ENCODE peak calls at places on chromosome 5, in eight cellular contexts. P, L, H, W, V, R, Q and Z are unnamed samples.

GRCh38 chr5:423233-423565 is 19.8 kb upstream of the EXOC3 start:
- DNase-seq in P (no peak), L (no peak), H (no peak), W (no peak), V (no peak), R (no peak), Q (no peak), Z (no peak)

GRCh38 chr5:58066557-58066956 is 393.3 kb downstream of the PLK2 start:
- DNase-seq in P (no peak), L (no peak), H (no peak), W (no peak), V (no peak), R (no peak), Q (no peak), Z (no peak)

GRCh38 chr5:99900302-99900811 is 634.8 kb upstream of the FAM174A start:
- DNase-seq in P (no peak), L (no peak), H (no peak), W (no peak), V (no peak), R (no peak), Q (no peak), Z (peak)

GRCh38 chr5:129746884-129747283 is 1.0 kb upstream of the MINAR2 start:
- DNase-seq in P (no peak), L (no peak), H (peak), W (no peak), V (no peak), R (no peak), Q (no peak), Z (peak)

GRCh38 chr5:111472579-111472978 is 39.8 kb downstream of the STARD4 start:
- DNase-seq in P (no peak), L (no peak), H (no peak), W (no peak), V (no peak), R (no peak), Q (no peak), Z (no peak)

GRCh38 chr5:155767480-155767879 is 559.5 kb upstream of the SGCD start:
- DNase-seq in P (no peak), L (no peak), H (no peak), W (no peak), V (no peak), R (no peak), Q (no peak), Z (no peak)

GRCh38 chr5:5494489-5495402 is 72.3 kb downstream of the ICE1 start:
- DNase-seq in P (peak), L (peak), H (peak), W (peak), V (peak), R (peak), Q (peak), Z (peak)

GRCh38 chr5:78638423-78638822 is 10.1 kb downstream of the LHFPL2 start:
- DNase-seq in P (peak), L (no peak), H (peak), W (peak), V (peak), R (peak), Q (peak), Z (peak)

GRCh38 chr5:59036274-59036961 is 453.5 kb downstream of the RAB3C start:
- DNase-seq in P (peak), L (peak), H (peak), W (peak), V (no peak), R (peak), Q (no peak), Z (peak)

GRCh38 chr5:126508251-126508961 is 85.2 kb downstream of the GRAMD2B start:
- DNase-seq in P (no peak), L (no peak), H (no peak), W (no peak), V (no peak), R (no peak), Q (no peak), Z (peak)

GRCh38 chr5:19837536-19838179 is 150.3 kb downstream of the CDH18 start:
- DNase-seq in P (no peak), L (no peak), H (peak), W (no peak), V (no peak), R (no peak), Q (no peak), Z (no peak)

GRCh38 chr5:55923177-55923872 is 71.4 kb downstream of the IL6ST start:
- DNase-seq in P (no peak), L (no peak), H (no peak), W (peak), V (peak), R (peak), Q (peak), Z (no peak)

GRCh38 chr5:170338933-170339779 is 41.6 kb upstream of the LCP2 start:
- DNase-seq in P (no peak), L (no peak), H (no peak), W (peak), V (no peak), R (no peak), Q (no peak), Z (no peak)

GRCh38 chr5:73822276-73822988 is 196.4 kb downstream of the ARHGEF28 start:
- DNase-seq in P (no peak), L (no peak), H (no peak), W (no peak), V (no peak), R (peak), Q (no peak), Z (no peak)

GRCh38 chr5:139494832-139495231 is 12.3 kb upstream of the STING1 start:
- DNase-seq in P (no peak), L (no peak), H (peak), W (no peak), V (no peak), R (peak), Q (no peak), Z (peak)

GRCh38 chr5:139494256-139494655 is 11.7 kb upstream of the STING1 start:
- DNase-seq in P (no peak), L (no peak), H (no peak), W (peak), V (no peak), R (no peak), Q (no peak), Z (no peak)

GRCh38 chr5:139488269-139488668 is 5.7 kb upstream of the STING1 start:
- DNase-seq in P (no peak), L (peak), H (no peak), W (no peak), V (peak), R (no peak), Q (no peak), Z (no peak)

GRCh38 chr5:139495644-139496435 is 13.3 kb upstream of the STING1 start:
- DNase-seq in P (no peak), L (no peak), H (peak), W (no peak), V (no peak), R (peak), Q (no peak), Z (peak)

DNA sequence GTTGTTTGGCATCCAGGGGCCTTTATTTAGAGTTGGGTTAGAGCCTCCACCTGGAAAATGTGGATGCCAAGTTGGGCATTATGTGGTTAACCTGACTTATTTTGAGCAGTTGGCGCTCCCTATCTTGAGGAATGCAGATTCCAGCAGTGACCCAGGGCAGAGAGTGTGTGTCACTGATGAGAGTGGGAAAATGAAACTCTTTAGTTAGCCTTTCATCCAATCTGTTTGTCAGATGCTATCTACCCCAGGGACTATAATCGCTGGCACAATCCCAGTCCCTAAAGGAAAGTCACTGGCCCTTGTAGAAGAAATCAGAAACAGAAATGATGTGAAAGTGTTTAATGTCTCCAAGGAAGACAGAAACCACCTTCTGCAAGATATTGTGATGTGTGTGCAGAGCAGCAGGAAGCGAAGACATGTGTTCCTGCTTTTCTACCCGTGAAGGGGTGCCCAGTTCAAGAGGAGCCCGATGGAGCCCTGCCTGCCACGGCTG is 10.2 kb upstream of the STING1 start:
- DNase-seq in P (no peak), L (no peak), H (peak), W (peak), V (no peak), R (peak), Q (no peak), Z (peak)
- H3K4me3 ChIP-seq in P (no peak), L (no peak), H (no peak), W (no peak), V (peak), R (no peak), Q (no peak), Z (no peak)

GRCh38 chr5:152838241-152838786 is 433.2 kb upstream of the NMUR2 start:
- DNase-seq in P (no peak), L (no peak), H (no peak), W (no peak), V (no peak), R (no peak), Q (no peak), Z (no peak)
- H3K4me3 ChIP-seq in P (no peak), L (no peak), H (no peak), W (no peak), V (no peak), R (no peak), Q (no peak), Z (no peak)

GRCh38 chr5:125410501-125411162 is 664.2 kb upstream of the ZNF608 start:
- DNase-seq in P (no peak), L (no peak), H (peak), W (no peak), V (no peak), R (peak), Q (no peak), Z (peak)

GRCh38 chr5:125412051-125412560 is 665.7 kb upstream of the ZNF608 start:
- DNase-seq in P (no peak), L (no peak), H (no peak), W (peak), V (no peak), R (peak), Q (peak), Z (peak)

GRCh38 chr5:125412561-125413535 is 666.4 kb upstream of the ZNF608 start:
- DNase-seq in P (peak), L (peak), H (peak), W (peak), V (peak), R (peak), Q (peak), Z (peak)

GRCh38 chr5:125409496-125410351 is 663.3 kb upstream of the ZNF608 start:
- DNase-seq in P (no peak), L (no peak), H (peak), W (no peak), V (no peak), R (peak), Q (peak), Z (peak)

GRCh38 chr5:125411163-125412050 is 665.0 kb upstream of the ZNF608 start:
- DNase-seq in P (peak), L (no peak), H (peak), W (peak), V (no peak), R (peak), Q (peak), Z (peak)
- H3K4me3 ChIP-seq in P (peak), L (peak), H (no peak), W (no peak), V (peak), R (peak), Q (no peak), Z (no peak)

DNA sequence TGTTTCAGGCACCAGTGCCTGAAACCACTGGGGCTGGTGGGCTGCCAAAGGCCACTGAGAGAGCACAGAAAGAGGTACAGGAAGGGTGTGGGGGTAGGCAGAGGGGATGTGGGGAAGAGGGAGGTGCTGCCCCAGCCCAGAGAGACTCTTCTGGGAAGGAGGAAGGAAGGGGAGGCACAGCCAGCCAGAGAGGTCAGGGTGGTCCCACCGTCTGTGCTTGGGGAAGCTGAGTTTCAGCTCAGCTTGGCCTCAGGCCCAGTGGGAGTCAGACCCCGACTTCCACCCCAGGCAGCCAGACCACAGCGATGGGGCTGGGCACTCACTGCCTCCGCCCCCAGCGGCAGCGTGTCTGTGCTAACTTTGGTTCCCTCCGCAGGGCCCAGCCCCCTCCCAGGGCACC is 8.7 kb upstream of the PHYKPL start:
- DNase-seq in P (no peak), L (peak), H (no peak), W (no peak), V (peak), R (no peak), Q (no peak), Z (no peak)
- H3K4me3 ChIP-seq in P (no peak), L (no peak), H (no peak), W (no peak), V (no peak), R (no peak), Q (no peak), Z (no peak)

DNA sequence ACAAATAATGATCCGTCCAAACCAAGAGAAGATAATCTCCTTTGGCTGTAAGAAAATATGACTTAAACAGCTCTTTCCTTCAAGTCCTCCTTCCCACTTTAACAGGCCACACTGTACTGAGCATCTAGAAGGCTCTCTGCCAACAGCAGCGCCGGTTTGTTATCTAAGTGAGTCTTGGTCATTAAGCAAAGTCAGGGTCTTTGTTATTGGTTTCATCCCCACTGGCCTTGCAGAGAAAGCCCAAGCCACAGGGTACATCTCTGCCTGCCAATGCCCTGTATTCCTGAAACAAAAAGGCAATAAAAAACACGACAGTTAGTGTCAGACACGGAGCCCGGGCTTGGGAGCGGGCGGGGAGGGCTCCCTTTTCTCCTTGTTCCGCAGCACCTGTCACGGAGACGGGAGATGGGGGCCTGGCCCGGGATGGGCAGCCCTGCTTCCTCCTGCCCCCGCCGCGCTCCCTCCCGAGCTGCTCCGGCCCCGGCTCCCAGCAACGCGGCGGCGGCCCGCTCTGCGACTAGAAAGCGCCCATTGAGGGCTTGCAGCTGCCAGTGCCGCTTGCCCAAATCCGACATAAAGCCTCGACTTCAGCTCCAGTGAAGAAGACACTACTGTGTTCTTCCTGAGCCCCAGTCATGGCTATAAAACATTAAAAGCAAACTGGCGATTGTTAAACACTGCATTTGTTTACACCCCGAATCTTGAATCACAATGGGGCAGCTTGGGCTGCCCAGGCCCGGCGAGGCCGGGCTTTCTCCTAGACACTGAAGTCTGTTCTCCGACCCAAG is 28.1 kb upstream of the PIK3R1 start:
- DNase-seq in P (peak), L (no peak), H (peak), W (no peak), V (peak), R (peak), Q (peak), Z (peak)
- H3K4me3 ChIP-seq in P (peak), L (peak), H (peak), W (no peak), V (peak), R (no peak), Q (peak), Z (peak)

GRCh38 chr5:141878186-141878770 is at the start of gene PCDH1:
- DNase-seq in P (peak), L (no peak), H (peak), W (peak), V (peak), R (peak), Q (peak), Z (peak)
- H3K4me3 ChIP-seq in P (peak), L (peak), H (peak), W (peak), V (peak), R (peak), Q (peak), Z (peak)

GRCh38 chr5:176359658-176360057 is 1.9 kb downstream of the KIAA1191 start:
- DNase-seq in P (no peak), L (no peak), H (peak), W (no peak), V (no peak), R (no peak), Q (no peak), Z (peak)
- H3K4me3 ChIP-seq in P (no peak), L (no peak), H (no peak), W (no peak), V (peak), R (no peak), Q (peak), Z (peak)

GRCh38 chr5:142784405-142784955 is 14.3 kb downstream of the ARHGAP26 start:
- DNase-seq in P (no peak), L (no peak), H (no peak), W (no peak), V (no peak), R (no peak), Q (no peak), Z (no peak)
- H3K4me3 ChIP-seq in P (no peak), L (no peak), H (no peak), W (no peak), V (peak), R (no peak), Q (no peak), Z (no peak)